ENCODE peak calls at places on chromosomes 4 and X, in six cellular contexts. B is mammary epithelial cell; C is H9; D is CD4-positive, alpha-beta T cell; G is right cardiac atrium; Q is Peyer's patch. J is an unnamed sample.

GRCh38 chr4:60562353-60562752 is 637.8 kb upstream of the ADGRL3 start:
- DNase-seq in B (no peak), C (no peak), G (no peak), Q (no peak), D (no peak), J (no peak)

GRCh38 chrX:13658602-13659001 is 5.7 kb downstream of the TCEANC start:
- DNase-seq in C (no peak), G (no peak), Q (no peak), D (no peak), B (peak), J (no peak)

GRCh38 chrX:261858-262390 is 19.3 kb upstream of the PLCXD1 start:
- DNase-seq in B (no peak), Q (no peak), G (no peak), D (no peak), C (no peak), J (no peak)

GRCh38 chrX:53440631-53441517 is 6.7 kb upstream of the HSD17B10 start:
- DNase-seq in C (peak), Q (peak), G (peak), B (peak), D (peak), J (peak)

GRCh38 chr4:105992641-105993305 is 97.5 kb downstream of the NPNT start:
- DNase-seq in D (no peak), B (peak), G (no peak), Q (no peak), C (no peak), J (no peak)

GRCh38 chrX:56564921-56565861 is 1.8 kb downstream of the UBQLN2 start:
- DNase-seq in Q (no peak), C (no peak), D (no peak), B (peak), G (no peak), J (no peak)

GRCh38 chr4:11632488-11632887 is 203.8 kb upstream of the HS3ST1 start:
- DNase-seq in B (peak), C (no peak), G (peak), Q (no peak), D (no peak), J (no peak)

GRCh38 chrX:133676344-133677122 is 261.2 kb upstream of the GPC4 start:
- DNase-seq in Q (peak), G (no peak), C (no peak), D (no peak), B (no peak), J (no peak)

GRCh38 chrX:108304210-108304609 is 134.0 kb downstream of the COL4A6 start:
- DNase-seq in B (no peak), C (no peak), Q (no peak), G (no peak), D (no peak), J (no peak)

GRCh38 chrX:136272325-136272724 is 21.1 kb upstream of the MAP7D3 start:
- DNase-seq in D (no peak), C (no peak), Q (no peak), B (no peak), G (no peak), J (no peak)

GRCh38 chr4:1572521-1572920 is 111.6 kb downstream of the FAM53A start:
- DNase-seq in C (peak), Q (no peak), G (peak), B (no peak), D (no peak), J (no peak)

GRCh38 chrX:35664838-35665237 is 133.3 kb upstream of the MAGEB16 start:
- DNase-seq in G (no peak), C (no peak), B (no peak), Q (no peak), D (no peak), J (no peak)

GRCh38 chrX:46831620-46832327 is 5.1 kb upstream of the RP2 start:
- DNase-seq in B (peak), Q (no peak), D (no peak), C (no peak), G (no peak), J (no peak)

GRCh38 chr4:69781458-69782418 is 21.3 kb upstream of the SULT1B1 start:
- DNase-seq in G (no peak), B (no peak), Q (no peak), D (no peak), C (no peak), J (no peak)

GRCh38 chr4:3344104-3344503 is 51.3 kb downstream of the RGS12 start:
- DNase-seq in Q (no peak), C (no peak), D (no peak), B (no peak), G (no peak), J (no peak)

GRCh38 chrX:136738049-136738729 is 42.5 kb downstream of the ARHGEF6 start:
- DNase-seq in B (no peak), C (no peak), D (no peak), Q (no peak), G (no peak), J (no peak)

GRCh38 chr4:128863314-128864075 is 54.0 kb downstream of the JADE1 start:
- DNase-seq in C (peak), D (peak), B (peak), G (peak), Q (peak), J (peak)

GRCh38 chr4:80407246-80407645 is 71.7 kb downstream of the CFAP299 start:
- DNase-seq in G (peak), B (no peak), C (no peak), Q (no peak), D (no peak), J (no peak)

GRCh38 chr4:17153572-17153971 is 255.1 kb upstream of the LDB2 start:
- DNase-seq in Q (no peak), G (no peak), D (no peak), B (no peak), C (no peak), J (no peak)

GRCh38 chr4:145716200-145716599 is 36.3 kb downstream of the C4orf51 start:
- DNase-seq in C (no peak), Q (no peak), B (no peak), G (no peak), D (no peak), J (no peak)

GRCh38 chr4:184356366-184356765 is 118.0 kb downstream of the IRF2 start:
- DNase-seq in B (peak), D (no peak), Q (no peak), C (peak), G (no peak), J (no peak)

GRCh38 chrX:40172169-40172979 is 74.6 kb upstream of the BCOR start:
- DNase-seq in B (peak), C (peak), Q (peak), D (no peak), G (peak), J (no peak)

GRCh38 chr4:100083289-100083688 is 107.0 kb downstream of the DDIT4L start:
- DNase-seq in C (no peak), D (no peak), Q (no peak), B (no peak), G (no peak), J (no peak)

GRCh38 chr4:2512396-2513135 is 23.9 kb upstream of the FAM193A start:
- DNase-seq in D (no peak), B (no peak), C (no peak), Q (no peak), G (no peak), J (no peak)

GRCh38 chrX:126770179-126770578 is 49.4 kb upstream of the PRR32 start:
- DNase-seq in C (no peak), Q (no peak), G (no peak), B (peak), D (no peak), J (no peak)

GRCh38 chr4:155604718-155605601 is 61.7 kb upstream of the GUCY1A1 start:
- DNase-seq in D (no peak), Q (no peak), B (peak), G (peak), C (no peak), J (no peak)

GRCh38 chrX:134948333-134949241 is 42.2 kb upstream of the SMIM10 start:
- DNase-seq in D (no peak), C (no peak), Q (no peak), G (no peak), B (peak), J (no peak)
- H3K27ac ChIP-seq in D (no peak), C (no peak), Q (no peak), G (no peak), B (no peak), J (no peak)

DNA sequence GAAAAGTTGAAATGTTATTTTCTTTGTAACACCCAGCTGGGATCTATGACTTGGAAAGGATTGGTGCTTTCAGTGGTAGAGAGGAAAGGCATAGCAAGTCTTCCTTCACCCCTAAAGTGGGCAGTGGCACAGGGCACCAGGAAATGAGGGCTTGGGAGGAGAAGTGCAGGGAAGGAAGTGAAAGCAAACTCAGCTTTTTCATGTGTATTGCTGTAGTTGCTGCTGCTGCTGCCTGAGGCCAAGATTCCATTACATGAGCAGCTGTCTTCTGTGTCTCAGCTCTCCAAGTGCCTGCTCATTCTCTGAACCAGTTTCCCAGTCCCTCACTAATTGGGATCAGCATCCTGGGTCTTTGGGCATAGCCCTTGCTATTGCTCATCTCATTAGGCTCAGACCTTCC is 2.6 kb downstream of the HCCS start:
- DNase-seq in D (no peak), C (no peak), G (no peak), Q (no peak), B (no peak), J (no peak)
- H3K27ac ChIP-seq in D (no peak), C (no peak), G (peak), Q (no peak), B (no peak), J (no peak)

GRCh38 chr4:121195649-121196048 is 31.5 kb upstream of the TNIP3 start:
- DNase-seq in C (no peak), B (no peak), D (no peak), G (no peak), Q (no peak), J (no peak)
- H3K27ac ChIP-seq in C (no peak), B (no peak), D (no peak), G (no peak), Q (no peak), J (no peak)

DNA sequence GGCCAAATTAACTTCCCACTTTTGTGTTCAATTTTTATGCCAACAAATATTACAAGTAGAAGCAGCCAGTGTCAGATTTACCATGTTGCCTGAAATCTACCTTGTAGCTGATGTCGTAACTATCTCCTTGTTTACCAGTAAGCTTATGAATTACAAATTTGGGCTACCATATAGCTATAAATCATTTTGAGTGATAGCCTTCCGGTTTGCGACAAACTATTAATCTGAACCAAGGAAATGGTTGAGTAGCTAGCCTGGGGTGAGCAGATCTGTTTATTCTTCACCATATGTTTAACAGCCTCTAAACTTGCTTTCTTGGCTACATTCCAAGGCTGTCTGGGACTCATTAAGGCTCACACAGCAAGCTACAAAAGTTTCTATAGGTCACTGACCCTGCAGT is 218.6 kb upstream of the SPOCK3 start:
- DNase-seq in G (no peak), C (no peak), Q (no peak), D (no peak), B (no peak), J (no peak)
- H3K27ac ChIP-seq in G (no peak), C (no peak), Q (no peak), D (no peak), B (no peak), J (no peak)

GRCh38 chr4:10006236-10006603 is 15.1 kb downstream of the SLC2A9 start:
- DNase-seq in C (no peak), G (no peak), B (peak), Q (no peak), D (no peak), J (no peak)
- H3K27ac ChIP-seq in C (no peak), G (peak), B (peak), Q (peak), D (no peak), J (peak)

GRCh38 chrX:11893933-11894710 is 136.1 kb downstream of the MSL3 start:
- DNase-seq in B (peak), C (no peak), D (no peak), Q (no peak), G (no peak), J (no peak)

DNA sequence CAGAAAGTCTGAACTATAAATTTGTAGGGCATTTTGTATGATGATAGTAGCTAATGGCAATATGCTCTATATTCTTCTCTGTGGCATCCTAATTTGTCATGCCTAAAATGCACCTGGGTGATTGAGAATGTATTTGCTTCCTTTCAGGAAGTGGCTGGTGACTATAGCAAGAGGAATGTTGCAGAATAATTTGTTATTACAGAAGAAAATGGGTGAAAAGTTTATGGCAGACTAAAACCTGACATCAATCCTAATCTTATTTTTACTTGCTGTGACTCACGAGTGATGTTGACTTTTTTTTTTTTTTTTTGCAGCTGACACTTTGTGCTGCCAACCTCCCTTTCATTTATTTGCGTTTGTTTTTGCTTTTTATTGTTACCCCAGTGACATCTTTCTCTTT is 141.1 kb downstream of the MSL3 start:
- DNase-seq in G (no peak), Q (no peak), C (no peak), D (no peak), B (peak), J (no peak)
- H3K27ac ChIP-seq in G (no peak), Q (no peak), C (no peak), D (no peak), B (peak), J (no peak)

GRCh38 chr4:85783900-85784299 is 308.9 kb downstream of the ARHGAP24 start:
- DNase-seq in B (no peak), D (no peak), Q (no peak), C (no peak), G (no peak), J (no peak)

GRCh38 chr4:85784348-85784747 is 309.4 kb downstream of the ARHGAP24 start:
- DNase-seq in B (no peak), C (no peak), Q (no peak), G (no peak), D (no peak), J (no peak)

GRCh38 chr4:85780664-85781063 is 305.7 kb downstream of the ARHGAP24 start:
- DNase-seq in B (no peak), C (no peak), G (no peak), Q (no peak), D (no peak), J (no peak)

GRCh38 chr4:85784947-85785346 is 310.0 kb downstream of the ARHGAP24 start:
- DNase-seq in Q (no peak), B (no peak), G (no peak), C (no peak), D (no peak), J (no peak)

DNA sequence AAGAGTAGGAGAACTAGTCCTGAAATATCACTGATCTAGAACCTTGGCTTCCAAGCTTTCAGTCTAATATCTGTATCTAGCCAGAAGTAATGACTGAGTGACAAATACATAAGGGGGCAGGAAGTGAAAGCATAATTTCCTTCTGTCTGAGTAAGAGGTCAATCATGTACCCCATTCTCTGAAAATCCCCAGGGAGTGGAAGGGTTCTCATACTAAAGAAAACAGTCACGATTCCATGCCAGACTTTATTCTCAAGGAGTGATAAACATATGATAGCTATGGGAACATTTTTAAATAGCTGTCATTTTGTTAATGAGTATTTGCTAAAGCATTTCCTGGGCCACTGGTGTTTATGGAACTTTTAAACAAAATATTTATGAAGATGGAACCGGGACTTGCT is 308.5 kb downstream of the ARHGAP24 start:
- DNase-seq in C (no peak), Q (no peak), G (no peak), B (peak), D (no peak), J (no peak)
- H3K27ac ChIP-seq in C (no peak), Q (no peak), G (no peak), B (no peak), D (no peak), J (no peak)

GRCh38 chr4:153530996-153531375 is 64.8 kb downstream of the TMEM131L start:
- DNase-seq in B (no peak), D (no peak), G (no peak), C (no peak), Q (no peak), J (no peak)

GRCh38 chr4:153532227-153532626 is 66.1 kb downstream of the TMEM131L start:
- DNase-seq in Q (no peak), C (no peak), D (no peak), B (no peak), G (no peak), J (no peak)

GRCh38 chr4:153528705-153529493 is 62.7 kb downstream of the TMEM131L start:
- DNase-seq in Q (no peak), B (no peak), C (no peak), D (no peak), G (no peak), J (no peak)

GRCh38 chr4:153529646-153530045 is 63.5 kb downstream of the TMEM131L start:
- DNase-seq in Q (no peak), G (no peak), C (no peak), D (no peak), B (no peak), J (no peak)

DNA sequence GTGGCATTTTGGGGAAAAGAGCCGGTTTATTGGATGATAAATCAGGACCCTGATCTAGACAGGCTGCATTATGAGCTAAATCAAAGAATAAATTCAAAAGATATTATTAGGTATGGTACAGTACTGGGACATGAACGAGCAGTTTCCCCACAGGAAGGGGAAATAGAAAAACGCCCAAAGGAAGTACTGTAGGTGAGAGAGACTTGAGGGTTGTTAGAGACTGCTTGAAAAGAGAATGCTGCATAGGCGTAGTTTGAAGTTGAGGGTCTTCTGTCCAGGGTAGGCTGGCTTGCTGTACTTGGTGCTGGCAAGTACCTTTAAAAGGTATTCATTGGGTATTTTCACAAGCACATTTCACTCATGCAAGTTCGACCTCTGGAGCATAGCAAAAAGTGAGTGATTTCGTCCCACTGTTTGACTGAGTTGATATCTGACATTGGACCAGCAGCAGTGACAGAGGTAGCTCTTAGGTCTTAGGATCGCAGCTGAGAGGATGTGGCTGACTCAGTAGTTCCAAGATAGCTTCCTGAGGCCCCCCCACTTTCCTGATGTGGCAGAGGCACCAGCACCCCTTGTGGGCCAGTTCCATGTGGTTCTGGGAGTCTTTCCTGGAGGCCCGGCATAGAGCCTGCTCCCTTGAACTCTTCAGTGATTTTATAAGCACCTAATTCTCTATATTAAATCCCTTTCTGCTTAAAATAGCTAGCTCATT is 64.3 kb downstream of the TMEM131L start:
- DNase-seq in G (no peak), C (no peak), B (no peak), Q (no peak), D (no peak), J (no peak)
- H3K27ac ChIP-seq in G (peak), C (no peak), B (no peak), Q (no peak), D (peak), J (peak)

J was measured in breast epithelium.